ENCODE peak calls at places on chromosome 10, in four cellular contexts. J, F, Z and S are unnamed samples. For H3K27me3, the result is how much of the 10 kb centered on the place peaks cover.

GRCh38 chr10:74297389-74298080 is 146.5 kb downstream of the ADK start:
- DNase-seq in J (no peak), F (no peak), Z (no peak), S (no peak)

GRCh38 chr10:21078410-21079329 is 181.6 kb upstream of the NEBL start:
- DNase-seq in J (peak), F (no peak), Z (peak), S (no peak)

GRCh38 chr10:72800000-72800740 is 93.4 kb upstream of the OIT3 start:
- DNase-seq in J (no peak), F (no peak), Z (no peak), S (no peak)

GRCh38 chr10:104318096-104318725 is 20.1 kb downstream of the ITPRIP start:
- DNase-seq in J (no peak), F (no peak), Z (no peak), S (no peak)

GRCh38 chr10:77301305-77301730 is 336.3 kb downstream of the KCNMA1 start:
- DNase-seq in J (no peak), F (no peak), Z (no peak), S (no peak)

GRCh38 chr10:10663587-10663986 is 354.1 kb upstream of the CELF2 start:
- DNase-seq in J (no peak), F (no peak), Z (no peak), S (no peak)

GRCh38 chr10:98536551-98536950 is 89.8 kb upstream of the HPS1 start:
- DNase-seq in J (no peak), F (no peak), Z (peak), S (no peak)

GRCh38 chr10:111391146-111391545 is 314.3 kb downstream of the ADRA2A start:
- DNase-seq in J (no peak), F (no peak), Z (no peak), S (no peak)

GRCh38 chr10:124010024-124010423 is 83.4 kb downstream of the CHST15 start:
- DNase-seq in J (no peak), F (no peak), Z (no peak), S (no peak)

GRCh38 chr10:111944331-111944730 is 239.2 kb downstream of the GPAM start:
- DNase-seq in J (no peak), F (no peak), Z (no peak), S (no peak)

GRCh38 chr10:67015225-67015624 is 89.4 kb downstream of the LRRTM3 start:
- DNase-seq in J (no peak), F (no peak), Z (no peak), S (peak)

GRCh38 chr10:19921300-19922140 is 105.3 kb downstream of the PLXDC2 start:
- DNase-seq in J (no peak), F (no peak), Z (no peak), S (no peak)

GRCh38 chr10:88330174-88330573 is 252.9 kb downstream of the RNLS start:
- DNase-seq in J (no peak), F (no peak), Z (no peak), S (no peak)

GRCh38 chr10:21759232-21759631 is 225.2 kb downstream of the MLLT10 start:
- DNase-seq in J (no peak), F (no peak), Z (no peak), S (no peak)

GRCh38 chr10:68576118-68576517 is 16.0 kb downstream of the TET1 start:
- DNase-seq in J (no peak), F (no peak), Z (no peak), S (no peak)

GRCh38 chr10:49667991-49668390 is 11.5 kb upstream of the C10orf53 start:
- DNase-seq in J (no peak), F (no peak), Z (no peak), S (no peak)

GRCh38 chr10:22341190-22341935 is 3.9 kb upstream of the SPAG6 start:
- DNase-seq in J (no peak), F (no peak), Z (no peak), S (no peak)

GRCh38 chr10:104351067-104351681 is 2.5 kb upstream of the CFAP58 start:
- DNase-seq in J (no peak), F (no peak), Z (no peak), S (no peak)

GRCh38 chr10:105837951-105838350 is 1196.9 kb downstream of the SORCS3 start:
- DNase-seq in J (no peak), F (no peak), Z (no peak), S (peak)

GRCh38 chr10:72108811-72109618 is 20.7 kb upstream of the SPOCK2 start:
- DNase-seq in J (no peak), F (no peak), Z (no peak), S (no peak)

GRCh38 chr10:26555719-26556368 is 117.7 kb downstream of the APBB1IP start:
- DNase-seq in J (no peak), F (no peak), Z (peak), S (no peak)

GRCh38 chr10:13990918-13991317 is 339.8 kb downstream of the FRMD4A start:
- DNase-seq in J (no peak), F (no peak), Z (no peak), S (no peak)

GRCh38 chr10:59027975-59028640 is 148.3 kb upstream of the PHYHIPL start:
- DNase-seq in J (no peak), F (no peak), Z (no peak), S (no peak)

GRCh38 chr10:132611986-132612385 is 74.4 kb downstream of the INPP5A start:
- DNase-seq in J (no peak), F (no peak), Z (no peak), S (no peak)

DNA sequence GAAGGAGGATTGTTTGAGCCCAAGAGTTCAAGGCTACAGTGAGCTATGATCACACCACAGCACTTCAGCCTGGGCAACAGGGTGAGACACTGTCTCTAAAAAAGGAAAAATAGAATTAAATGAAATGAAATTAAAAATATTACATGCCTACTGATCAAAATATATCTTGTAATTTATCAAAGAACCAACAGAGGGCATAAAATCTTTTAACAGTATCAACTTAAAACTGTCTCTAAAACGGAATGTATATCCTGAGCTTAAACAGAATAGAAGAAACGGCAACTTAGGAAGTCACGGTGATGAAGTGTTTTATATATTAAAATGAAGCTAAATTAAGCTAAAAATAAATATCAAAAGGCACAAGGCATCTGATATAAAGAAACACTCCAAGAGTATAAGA is 78.8 kb downstream of the MTPAP start:
- DNase-seq in J (no peak), F (no peak), Z (no peak), S (no peak)
- TF ChIP-seq CTCF in J (peak), F (no peak), Z (no peak), S (peak)

DNA sequence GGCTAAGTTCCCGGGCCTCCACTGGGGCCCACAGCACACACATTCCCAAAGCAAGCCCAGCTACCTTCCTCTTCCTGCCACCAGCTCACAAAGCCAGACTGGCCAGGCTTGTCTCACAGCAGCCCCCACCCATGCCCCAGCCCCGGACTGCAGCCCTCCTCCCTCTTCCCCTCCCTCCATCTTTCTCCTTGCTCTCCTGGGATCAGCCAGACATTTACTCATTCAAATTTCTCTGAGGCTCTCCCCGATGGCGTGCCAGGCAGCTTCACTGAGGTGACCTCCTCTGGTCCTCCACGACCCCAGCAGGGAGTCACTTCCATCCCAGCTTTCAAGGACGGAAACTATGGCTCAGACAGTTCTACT is 187.5 kb downstream of the GRID1 start:
- DNase-seq in J (peak), F (no peak), Z (no peak), S (no peak)
- H3K27me3 ChIP-seq in J (under half), F (under half), Z (under half), S (under half)

DNA sequence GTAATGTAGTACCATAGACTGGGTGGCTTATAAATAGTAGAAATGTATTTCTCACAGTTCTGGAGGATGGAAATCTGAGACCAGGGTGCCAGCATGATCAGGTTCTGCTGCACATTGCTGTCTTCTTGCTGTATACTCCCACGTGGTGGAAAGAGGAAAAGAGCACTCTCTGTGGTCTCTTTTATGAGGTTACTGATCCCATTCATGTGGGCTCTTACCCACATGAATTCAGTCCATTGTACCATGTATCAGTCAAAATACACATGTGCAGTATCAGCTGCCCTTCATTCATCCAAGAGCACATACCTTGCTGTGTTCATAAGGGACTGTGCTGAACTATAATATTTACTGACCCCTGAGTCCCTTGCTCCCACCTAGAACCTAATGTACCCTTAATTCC is 17.1 kb downstream of the PNLIPRP2 start:
- DNase-seq in J (no peak), F (no peak), Z (no peak), S (no peak)
- TF ChIP-seq CTCF in J (no peak), F (no peak), Z (no peak), S (no peak)

DNA sequence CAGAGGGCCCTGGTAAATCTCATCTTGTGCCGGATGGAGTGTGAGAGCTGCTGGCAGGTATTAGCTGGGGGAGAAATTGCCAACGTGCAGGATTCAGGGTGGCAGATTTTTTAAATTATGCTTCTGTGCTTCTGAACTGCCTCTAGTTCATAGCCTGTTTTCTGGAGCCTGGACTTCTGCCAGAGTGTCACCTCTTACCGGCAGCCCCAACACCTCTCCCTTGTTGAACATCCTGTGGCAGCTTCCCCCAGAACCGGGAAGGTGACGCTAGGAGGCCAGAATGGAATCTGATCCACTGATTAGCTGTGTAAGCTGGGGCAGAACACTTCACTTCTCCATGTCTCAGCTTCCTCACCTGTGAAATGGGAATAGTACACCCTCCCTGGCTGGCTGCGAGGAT is 5.1 kb downstream of the VWA2 start:
- DNase-seq in J (no peak), F (no peak), Z (no peak), S (no peak)
- H3K27me3 ChIP-seq in J (under half), F (under half), Z (under half), S (under half)

DNA sequence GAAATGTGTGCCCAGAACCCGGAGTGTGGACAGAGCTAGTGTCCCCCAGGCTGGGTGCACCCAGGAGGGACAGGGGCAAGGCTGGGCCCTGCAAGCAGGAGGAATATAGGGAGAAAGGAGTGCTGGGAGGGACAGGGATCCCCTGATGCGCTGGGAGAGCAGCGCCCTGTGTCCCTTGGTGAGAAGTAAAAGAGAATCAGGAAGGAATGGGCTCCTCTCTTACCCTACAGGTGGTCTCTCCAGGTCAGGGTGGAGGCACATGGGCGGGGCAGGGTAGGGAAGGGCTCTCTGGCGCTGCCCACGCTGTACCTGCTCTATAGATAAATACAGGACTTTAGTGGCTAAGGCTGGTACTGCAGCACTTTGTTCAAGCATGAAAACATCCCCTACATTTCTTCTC is 753.8 kb downstream of the GRID1 start:
- DNase-seq in J (no peak), F (peak), Z (no peak), S (peak)
- TF ChIP-seq CTCF in J (peak), F (peak), Z (peak), S (peak)